ENCODE peak calls at places on chromosomes 4 and X, in ten cellular contexts. Z is right lobe of liver, X is A549, D is HepG2, L is ovary, U is uterus, W is tibial nerve, K is Peyer's patch, M is body of pancreas, N is endothelial cell of umbilical vein. R is an unnamed sample.

GRCh38 chrX:40090050-40090804 is 7.5 kb downstream of the BCOR start:
- DNase-seq in Z (peak), X (no peak), D (no peak), L (peak), U (peak), W (no peak), K (peak), M (peak), N (peak), R (no peak)

GRCh38 chrX:150199803-150200202 is 163.3 kb upstream of the MAMLD1 start:
- DNase-seq in Z (no peak), X (no peak), D (no peak), L (no peak), U (no peak), W (no peak), K (no peak), M (no peak), N (no peak), R (peak)

GRCh38 chr4:4432341-4433125 is 45.6 kb downstream of the NSG1 start:
- DNase-seq in Z (no peak), X (no peak), D (no peak), L (no peak), U (no peak), W (no peak), K (no peak), M (no peak), N (no peak), R (no peak)

GRCh38 chrX:110363241-110363640 is 4.6 kb downstream of the RTL9 start:
- DNase-seq in Z (no peak), X (no peak), D (no peak), L (no peak), U (no peak), W (no peak), K (no peak), M (no peak), N (no peak), R (no peak)

GRCh38 chr4:7705062-7705461 is 234.6 kb downstream of the AFAP1 start:
- DNase-seq in Z (no peak), X (no peak), D (peak), L (no peak), U (peak), W (no peak), K (no peak), M (no peak), N (no peak), R (no peak)

GRCh38 chr4:39022241-39022640 is 10.0 kb downstream of the TMEM156 start:
- DNase-seq in Z (no peak), X (no peak), D (no peak), L (no peak), U (no peak), W (no peak), K (no peak), M (no peak), N (no peak), R (no peak)

GRCh38 chr4:157270108-157270507 is 49.6 kb downstream of the GRIA2 start:
- DNase-seq in Z (no peak), X (no peak), D (no peak), L (no peak), U (no peak), W (no peak), K (no peak), M (no peak), N (no peak), R (no peak)

GRCh38 chr4:40909363-40909876 is 159.7 kb downstream of the NSUN7 start:
- DNase-seq in Z (no peak), X (no peak), D (no peak), L (no peak), U (no peak), W (no peak), K (no peak), M (no peak), N (peak), R (no peak)

GRCh38 chr4:105994061-105994460 is 98.8 kb downstream of the NPNT start:
- DNase-seq in Z (no peak), X (no peak), D (no peak), L (no peak), U (no peak), W (no peak), K (no peak), M (no peak), N (no peak), R (no peak)

GRCh38 chr4:168723020-168723419 is 226.2 kb downstream of the PALLD start:
- DNase-seq in Z (no peak), X (no peak), D (no peak), L (no peak), U (no peak), W (no peak), K (no peak), M (no peak), N (peak), R (no peak)

GRCh38 chr4:18057821-18058533 is 36.4 kb upstream of the LCORL start:
- DNase-seq in Z (no peak), X (no peak), D (no peak), L (no peak), U (no peak), W (no peak), K (no peak), M (no peak), N (no peak), R (no peak)
- H3K4me3 ChIP-seq in Z (no peak), X (no peak), D (no peak), L (no peak), U (no peak), W (peak), K (no peak), M (no peak), N (no peak), R (no peak)

GRCh38 chr4:176790398-176790797 is 2.3 kb downstream of the VEGFC start:
- DNase-seq in Z (no peak), X (no peak), D (no peak), L (no peak), U (no peak), W (no peak), K (no peak), M (no peak), N (no peak), R (no peak)

GRCh38 chr4:176793060-176793605 is 411 bp upstream of the VEGFC start:
- DNase-seq in Z (no peak), X (no peak), D (no peak), L (no peak), U (no peak), W (no peak), K (no peak), M (no peak), N (no peak), R (peak)

GRCh38 chr4:176794151-176794550 is 1.4 kb upstream of the VEGFC start:
- DNase-seq in Z (no peak), X (peak), D (no peak), L (no peak), U (no peak), W (no peak), K (no peak), M (no peak), N (peak), R (no peak)

GRCh38 chr4:176791591-176792347 is 953 bp downstream of the VEGFC start:
- DNase-seq in Z (no peak), X (no peak), D (no peak), L (peak), U (peak), W (no peak), K (no peak), M (peak), N (peak), R (no peak)

GRCh38 chr4:176792348-176793059 is at the start of gene VEGFC:
- DNase-seq in Z (peak), X (no peak), D (peak), L (peak), U (peak), W (no peak), K (peak), M (peak), N (peak), R (peak)
- TF ChIP-seq POLR2A in Z (no peak), X (no peak), D (no peak), L (no peak), U (no peak), W (no peak), K (no peak), M (no peak), N (no peak), R (no peak)

GRCh38 chrX:78124304-78124703 is 15.1 kb downstream of the TAF9B start:
- DNase-seq in Z (no peak), X (no peak), D (no peak), L (no peak), U (no peak), W (no peak), K (no peak), M (no peak), N (no peak), R (no peak)

GRCh38 chrX:78118628-78119027 is 14.6 kb downstream of the PGK1 start:
- DNase-seq in Z (no peak), X (no peak), D (no peak), L (no peak), U (no peak), W (no peak), K (no peak), M (no peak), N (no peak), R (no peak)

GRCh38 chrX:78123190-78123589 is 16.3 kb downstream of the TAF9B start:
- DNase-seq in Z (no peak), X (no peak), D (no peak), L (no peak), U (no peak), W (no peak), K (no peak), M (no peak), N (no peak), R (no peak)

GRCh38 chrX:78116365-78116764 is 12.3 kb downstream of the PGK1 start:
- DNase-seq in Z (no peak), X (no peak), D (no peak), L (no peak), U (no peak), W (no peak), K (no peak), M (no peak), N (no peak), R (no peak)

DNA sequence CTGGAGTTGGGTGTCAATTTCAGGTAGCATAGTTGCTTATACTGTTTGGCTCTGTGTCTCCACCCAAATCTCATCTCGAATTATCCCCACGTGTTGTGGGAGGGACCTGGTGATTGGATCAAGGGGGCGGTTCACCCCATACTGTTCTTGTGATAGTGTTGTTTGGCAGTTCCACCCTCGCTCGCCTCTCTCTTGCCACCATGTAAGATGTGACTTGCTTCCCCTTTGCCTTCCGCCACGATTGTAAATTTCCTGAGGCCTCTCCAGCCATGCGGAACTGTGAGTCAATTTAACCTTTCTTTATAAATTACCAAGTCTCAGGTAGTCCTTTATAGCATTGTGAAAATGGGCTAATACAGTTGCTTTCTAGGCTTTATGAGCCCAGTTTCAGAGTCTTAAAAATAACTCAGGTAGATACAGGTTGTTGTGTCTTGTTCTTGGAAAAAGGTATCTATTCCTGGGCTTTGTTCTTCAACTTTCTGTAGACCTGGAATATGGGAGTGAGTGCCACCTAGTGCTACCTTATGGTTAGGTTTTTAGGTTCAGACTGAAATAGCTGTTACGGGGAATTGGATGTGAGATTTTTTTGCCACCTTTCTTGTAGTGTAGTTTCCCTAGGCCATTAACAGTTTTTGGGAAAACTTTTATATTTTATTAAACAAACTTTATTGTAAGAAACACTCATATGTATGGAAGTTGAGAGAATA is 15.6 kb downstream of the PGK1 start:
- DNase-seq in Z (no peak), X (no peak), D (no peak), L (no peak), U (no peak), W (no peak), K (no peak), M (no peak), N (peak), R (no peak)
- TF ChIP-seq CTCF in Z (peak), X (peak), D (peak), L (no peak), U (no peak), W (no peak), K (peak), M (peak), N (no peak), R (no peak)

DNA sequence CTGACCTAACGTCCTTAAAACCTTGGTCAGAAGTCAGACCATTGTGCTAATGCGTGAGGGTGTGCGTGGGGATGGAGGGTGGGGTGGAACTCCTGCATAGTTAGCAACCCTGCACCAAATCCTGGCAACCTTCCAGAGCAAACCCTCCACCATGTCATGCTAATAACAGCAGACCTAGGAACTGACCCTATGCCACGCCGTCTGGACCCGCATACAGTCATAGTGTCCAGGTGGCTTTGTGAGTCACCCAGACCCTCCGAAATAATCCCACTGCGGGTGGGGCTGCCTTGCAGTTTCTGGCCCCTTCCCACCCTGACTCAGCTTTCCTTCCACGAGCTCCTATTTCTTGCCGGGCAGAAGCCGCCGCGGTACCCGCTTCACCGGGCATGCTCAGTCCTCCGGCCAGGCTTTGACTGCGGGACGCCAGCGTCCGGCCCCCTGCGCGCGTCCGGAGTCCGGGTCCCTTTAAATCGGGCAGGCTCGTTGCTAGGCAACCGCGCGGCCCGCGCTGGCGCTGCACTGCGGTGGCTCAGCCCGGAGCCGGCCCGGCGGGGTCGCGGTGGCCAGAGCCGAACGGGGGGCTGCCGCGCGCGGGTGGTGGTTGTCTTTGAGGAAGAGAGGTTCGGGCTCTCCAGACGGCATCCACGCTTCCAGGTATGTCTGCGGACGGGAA is at the start of gene CCDC160:
- DNase-seq in Z (peak), X (peak), D (peak), L (peak), U (peak), W (peak), K (peak), M (peak), N (peak), R (no peak)
- H3K4me3 ChIP-seq in Z (peak), X (peak), D (peak), L (peak), U (peak), W (peak), K (peak), M (peak), N (no peak), R (no peak)

GRCh38 chr4:784401-785331 is 41.3 kb downstream of the CPLX1 start:
- DNase-seq in Z (peak), X (no peak), D (no peak), L (no peak), U (no peak), W (peak), K (peak), M (no peak), N (no peak), R (no peak)

GRCh38 chr4:780730-781492 is 45.0 kb downstream of the CPLX1 start:
- DNase-seq in Z (peak), X (no peak), D (no peak), L (no peak), U (no peak), W (no peak), K (no peak), M (no peak), N (peak), R (peak)

GRCh38 chr4:779555-779954 is 46.4 kb downstream of the CPLX1 start:
- DNase-seq in Z (no peak), X (no peak), D (no peak), L (no peak), U (no peak), W (no peak), K (no peak), M (no peak), N (no peak), R (no peak)

GRCh38 chr4:783133-783541 is 42.8 kb downstream of the CPLX1 start:
- DNase-seq in Z (peak), X (no peak), D (no peak), L (no peak), U (no peak), W (peak), K (peak), M (no peak), N (no peak), R (no peak)

GRCh38 chr4:781493-782216 is 44.3 kb downstream of the CPLX1 start:
- DNase-seq in Z (peak), X (peak), D (peak), L (peak), U (peak), W (peak), K (peak), M (peak), N (peak), R (peak)
- TF ChIP-seq POLR2A in Z (peak), X (peak), D (no peak), L (peak), U (peak), W (peak), K (peak), M (peak), N (peak), R (peak)

GRCh38 chr4:33061727-33062126 is 2341.6 kb downstream of the PCDH7 start:
- DNase-seq in Z (no peak), X (no peak), D (no peak), L (no peak), U (no peak), W (no peak), K (no peak), M (no peak), N (no peak), R (no peak)

GRCh38 chr4:33063238-33063637 is 2343.1 kb downstream of the PCDH7 start:
- DNase-seq in Z (no peak), X (no peak), D (no peak), L (no peak), U (no peak), W (no peak), K (no peak), M (no peak), N (no peak), R (no peak)

GRCh38 chr4:33060873-33061542 is 2340.8 kb downstream of the PCDH7 start:
- DNase-seq in Z (peak), X (peak), D (peak), L (no peak), U (no peak), W (no peak), K (peak), M (peak), N (no peak), R (no peak)

GRCh38 chr4:33065749-33066148 is 2345.6 kb downstream of the PCDH7 start:
- DNase-seq in Z (no peak), X (no peak), D (no peak), L (no peak), U (no peak), W (no peak), K (no peak), M (no peak), N (no peak), R (no peak)

GRCh38 chr4:33062155-33062554 is 2342.0 kb downstream of the PCDH7 start:
- DNase-seq in Z (no peak), X (no peak), D (no peak), L (no peak), U (no peak), W (no peak), K (no peak), M (no peak), N (no peak), R (no peak)
- TF ChIP-seq CTCF in Z (no peak), X (no peak), D (no peak), L (no peak), U (no peak), W (no peak), K (no peak), M (no peak), N (no peak), R (no peak)

GRCh38 chr4:81427605-81427922 is 44.1 kb downstream of the RASGEF1B start:
- DNase-seq in Z (no peak), X (no peak), D (no peak), L (no peak), U (no peak), W (no peak), K (no peak), M (no peak), N (no peak), R (no peak)
- H3K4me3 ChIP-seq in Z (no peak), X (no peak), D (no peak), L (no peak), U (no peak), W (no peak), K (no peak), M (no peak), N (no peak), R (no peak)

DNA sequence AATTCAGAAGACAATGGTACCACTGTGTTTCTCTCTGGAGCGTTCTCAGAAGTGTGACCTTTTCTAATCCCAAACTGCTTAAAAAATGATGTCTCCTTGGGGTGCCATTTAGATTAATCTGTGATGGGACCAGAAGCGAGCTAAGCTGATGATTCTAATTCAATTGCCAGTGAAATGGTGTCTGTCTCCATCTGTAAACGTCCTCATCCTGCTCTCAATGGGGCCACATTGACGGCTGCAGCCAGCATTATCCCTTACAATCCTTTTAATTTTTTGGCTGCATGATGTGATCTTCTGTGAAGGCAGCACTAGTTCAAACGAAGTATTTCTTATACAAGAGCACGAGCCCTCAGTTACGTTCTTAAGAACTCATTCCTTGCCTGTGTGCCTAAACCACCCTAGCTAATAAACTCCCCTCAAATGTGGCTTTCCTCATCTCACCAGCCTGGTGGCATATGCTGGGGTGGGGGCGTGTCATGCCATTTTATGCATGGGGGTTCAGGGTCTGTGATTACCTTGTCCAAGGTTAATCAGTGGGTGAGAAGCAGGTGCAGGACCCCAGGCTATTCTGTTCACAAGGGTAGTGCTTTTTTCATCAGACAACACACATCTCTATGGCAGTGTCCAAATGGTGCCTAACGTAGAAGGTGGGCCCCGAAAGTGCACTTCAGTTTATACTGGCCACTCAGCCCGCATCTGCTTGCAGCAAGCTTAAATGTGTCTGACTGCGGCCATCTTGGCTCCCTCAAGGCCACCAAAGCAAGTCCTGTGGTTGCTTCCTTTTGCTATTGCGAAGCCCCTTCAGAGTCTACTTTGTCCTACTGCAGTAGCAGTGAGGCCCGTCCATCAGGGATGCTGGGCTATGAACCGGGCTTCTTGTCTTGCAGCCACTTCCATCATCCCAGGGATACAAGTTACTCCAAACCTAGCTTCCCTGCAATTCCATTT is 45.7 kb upstream of the SLC2A9 start:
- DNase-seq in Z (no peak), X (no peak), D (no peak), L (no peak), U (no peak), W (no peak), K (no peak), M (no peak), N (no peak), R (peak)
- TF ChIP-seq POLR2A in Z (no peak), X (no peak), D (no peak), L (no peak), U (no peak), W (no peak), K (no peak), M (no peak), N (no peak), R (no peak)

GRCh38 chr4:108393870-108394269 is 225.1 kb upstream of the LEF1 start:
- DNase-seq in Z (no peak), X (no peak), D (no peak), L (no peak), U (no peak), W (no peak), K (no peak), M (no peak), N (no peak), R (no peak)
- TF ChIP-seq CTCF in Z (no peak), X (no peak), D (no peak), L (no peak), U (no peak), W (no peak), K (no peak), M (no peak), N (no peak), R (no peak)

R was measured in lower leg skin.